ENCODE peak calls at places on chromosomes 5 and 9, in five cellular contexts. One of them, this sample, is unnamed.

GRCh38 chr9:19127881-19128719 is 808 bp upstream of the PLIN2 start:
- DNase-seq in AG04450: no peak
- DNase-seq in SK-N-SH: peak; percentile 67
- DNase-seq in IMR-90: no peak
- DNase-seq in DMS153: no peak
- DNase-seq in this sample: peak; percentile 51

GRCh38 chr9:104085538-104085937 is 8.6 kb upstream of the SMC2 start:
- DNase-seq in AG04450: no peak
- DNase-seq in SK-N-SH: no peak
- DNase-seq in IMR-90: no peak
- DNase-seq in DMS153: no peak
- DNase-seq in this sample: no peak

GRCh38 chr9:134433101-134433500 is 106.8 kb downstream of the RXRA start:
- DNase-seq in AG04450: no peak
- DNase-seq in SK-N-SH: no peak
- DNase-seq in IMR-90: peak; percentile 20
- DNase-seq in DMS153: no peak
- DNase-seq in this sample: peak; percentile 32

GRCh38 chr5:26329562-26330189 is 708.7 kb downstream of the CDH9 start:
- DNase-seq in AG04450: no peak
- DNase-seq in SK-N-SH: peak; percentile 14
- DNase-seq in IMR-90: no peak
- DNase-seq in DMS153: peak; percentile 22
- DNase-seq in this sample: peak; percentile 2

GRCh38 chr9:1732670-1733069 is 282.5 kb upstream of the SMARCA2 start:
- DNase-seq in AG04450: no peak
- DNase-seq in SK-N-SH: no peak
- DNase-seq in IMR-90: no peak
- DNase-seq in DMS153: no peak
- DNase-seq in this sample: no peak

GRCh38 chr9:125416517-125416916 is 154.9 kb downstream of the GAPVD1 start:
- DNase-seq in AG04450: no peak
- DNase-seq in SK-N-SH: no peak
- DNase-seq in IMR-90: no peak
- DNase-seq in DMS153: no peak
- DNase-seq in this sample: no peak

GRCh38 chr5:32450952-32451351 is 6.4 kb upstream of the ZFR start:
- DNase-seq in AG04450: no peak
- DNase-seq in SK-N-SH: no peak
- DNase-seq in IMR-90: no peak
- DNase-seq in DMS153: no peak
- DNase-seq in this sample: peak; percentile 17

GRCh38 chr5:154761062-154761740 is 6.0 kb downstream of the LARP1 start:
- DNase-seq in AG04450: no peak
- DNase-seq in SK-N-SH: no peak
- DNase-seq in IMR-90: no peak
- DNase-seq in DMS153: no peak
- DNase-seq in this sample: no peak

GRCh38 chr5:112636751-112637150 is 100.9 kb upstream of the APC start:
- DNase-seq in AG04450: no peak
- DNase-seq in SK-N-SH: no peak
- DNase-seq in IMR-90: no peak
- DNase-seq in DMS153: no peak
- DNase-seq in this sample: no peak